ENCODE peak calls at places on chromosomes 5 and 9, in ten cellular contexts. A is HCT116, X is psoas muscle, L is PC-9, R is K562, V is stomach, O is brain microvascular endothelial cell, P is cardiac muscle cell, J is neural progenitor cell, B is astrocyte. C is an unnamed sample.

GRCh38 chr9:89481161-89481915 is 16.6 kb downstream of the SEMA4D start:
- DNase-seq in J (no peak), B (no peak), R (no peak), A (no peak), L (no peak), X (no peak), O (no peak), V (no peak), P (no peak), C (no peak)

GRCh38 chr9:93634311-93635185 is 58.2 kb downstream of the PHF2 start:
- DNase-seq in A (no peak), L (no peak), R (no peak), J (no peak), X (no peak), P (no peak), O (no peak), V (no peak), B (no peak), C (no peak)

GRCh38 chr5:65199988-65200668 is 281.6 kb downstream of the ADAMTS6 start:
- DNase-seq in J (no peak), B (peak), R (no peak), L (no peak), V (no peak), O (no peak), P (peak), X (no peak), A (no peak), C (no peak)

GRCh38 chr5:170006016-170006415 is 25.7 kb upstream of the INSYN2B start:
- DNase-seq in R (no peak), A (no peak), O (no peak), X (no peak), J (peak), B (no peak), P (no peak), V (no peak), L (no peak), C (no peak)

GRCh38 chr5:74454263-74455030 is 186.1 kb downstream of the ENC1 start:
- DNase-seq in R (no peak), O (no peak), V (no peak), P (no peak), J (no peak), A (no peak), X (no peak), B (no peak), L (no peak), C (no peak)

GRCh38 chr5:74631088-74631960 is 9.2 kb downstream of the ENC1 start:
- DNase-seq in O (peak), P (peak), L (no peak), B (peak), J (peak), X (no peak), V (no peak), A (no peak), R (peak), C (no peak)

GRCh38 chr5:145587308-145588071 is 247.7 kb downstream of the PRELID2 start:
- DNase-seq in L (peak), R (peak), V (no peak), P (peak), O (peak), J (no peak), X (no peak), B (peak), A (peak), C (no peak)

GRCh38 chr5:73448072-73448432 is 525 bp downstream of the FOXD1 start:
- DNase-seq in P (no peak), O (no peak), X (no peak), L (no peak), R (peak), V (no peak), A (no peak), J (peak), B (no peak), C (no peak)

GRCh38 chr9:4461434-4461833 is 28.8 kb upstream of the SLC1A1 start:
- DNase-seq in A (no peak), V (no peak), O (no peak), L (no peak), X (no peak), B (no peak), J (no peak), P (no peak), R (no peak), C (no peak)

GRCh38 chr5:142053434-142054253 is 40.8 kb upstream of the GNPDA1 start:
- DNase-seq in B (peak), A (peak), R (peak), J (no peak), P (peak), L (peak), V (no peak), O (peak), X (no peak), C (no peak)

GRCh38 chr5:73768-74502 is 18.0 kb upstream of the PLEKHG4B start:
- DNase-seq in X (no peak), R (no peak), B (no peak), L (no peak), V (no peak), A (no peak), P (no peak), O (no peak), J (no peak), C (no peak)

GRCh38 chr5:126104341-126104740 is 318.9 kb upstream of the GRAMD2B start:
- DNase-seq in A (no peak), L (no peak), P (no peak), O (no peak), R (no peak), B (no peak), J (no peak), X (no peak), V (no peak), C (no peak)

GRCh38 chr9:83220737-83221136 is 157.8 kb upstream of the RASEF start:
- DNase-seq in J (no peak), P (peak), L (peak), A (no peak), R (no peak), B (peak), X (no peak), O (peak), V (peak), C (peak)

GRCh38 chr5:56585466-56585865 is 229.9 kb upstream of the MAP3K1 start:
- DNase-seq in X (no peak), B (peak), A (no peak), V (no peak), J (no peak), P (peak), R (no peak), O (no peak), L (no peak), C (peak)

GRCh38 chr5:58299266-58299665 is 160.6 kb downstream of the PLK2 start:
- DNase-seq in L (no peak), J (no peak), V (no peak), X (no peak), P (no peak), B (no peak), R (no peak), O (no peak), A (no peak), C (no peak)

GRCh38 chr9:130234340-130235260 is 31.0 kb upstream of the HMCN2 start:
- DNase-seq in A (no peak), O (peak), J (no peak), B (peak), V (no peak), X (peak), R (no peak), L (no peak), P (no peak), C (no peak)

GRCh38 chr5:172816887-172817418 is 17.1 kb upstream of the ERGIC1 start:
- DNase-seq in R (peak), P (peak), A (no peak), J (no peak), X (no peak), L (no peak), O (peak), V (no peak), B (peak), C (peak)

GRCh38 chr5:142881076-142881466 is 110.9 kb downstream of the ARHGAP26 start:
- DNase-seq in A (no peak), L (no peak), V (no peak), X (no peak), J (peak), P (peak), B (peak), R (no peak), O (peak), C (no peak)

GRCh38 chr9:107243757-107244156 is 39.3 kb upstream of the RAD23B start:
- DNase-seq in V (peak), X (no peak), L (peak), B (peak), O (peak), A (peak), R (peak), J (no peak), P (no peak), C (peak)

GRCh38 chr5:151183451-151184245 is 26.1 kb upstream of the ANXA6 start:
- DNase-seq in R (no peak), J (no peak), B (no peak), O (no peak), A (no peak), X (no peak), V (no peak), P (no peak), L (peak), C (peak)

GRCh38 chr5:166758151-166758550 is 1533.3 kb upstream of the WWC1 start:
- DNase-seq in J (no peak), X (no peak), P (peak), R (no peak), O (no peak), V (no peak), L (no peak), B (no peak), A (no peak), C (no peak)

GRCh38 chr9:134028575-134029247 is 3.4 kb downstream of the BRD3OS start:
- DNase-seq in P (no peak), O (no peak), J (no peak), A (no peak), L (no peak), R (no peak), X (no peak), V (no peak), B (no peak), C (no peak)

GRCh38 chr9:136061405-136061804 is 33.7 kb downstream of the NACC2 start:
- DNase-seq in X (no peak), L (no peak), P (no peak), R (no peak), A (no peak), J (no peak), B (no peak), O (no peak), V (no peak), C (no peak)

GRCh38 chr5:109837226-109837861 is 147.6 kb downstream of the MAN2A1 start:
- DNase-seq in V (no peak), R (no peak), J (no peak), X (no peak), A (no peak), L (no peak), P (no peak), B (no peak), O (no peak), C (no peak)

GRCh38 chr5:176415240-176416122 is 858 bp downstream of the CLTB start:
- DNase-seq in A (no peak), P (peak), L (peak), O (peak), J (peak), R (peak), B (peak), X (peak), V (peak), C (no peak)

GRCh38 chr9:5622019-5622418 is 6.9 kb upstream of the RIC1 start:
- DNase-seq in A (no peak), J (no peak), V (no peak), L (peak), B (peak), P (peak), O (peak), X (no peak), R (no peak), C (no peak)

GRCh38 chr5:15500326-15500958 is 462 bp downstream of the FBXL7 start:
- DNase-seq in V (peak), A (no peak), B (peak), P (peak), R (no peak), O (peak), L (no peak), X (peak), J (peak), C (no peak)

GRCh38 chr9:89843074-89843473 is 238.3 kb downstream of the GADD45G start:
- DNase-seq in A (no peak), L (no peak), R (no peak), J (no peak), V (no peak), P (no peak), B (no peak), O (no peak), X (no peak), C (no peak)

GRCh38 chr5:5629579-5629978 is 207.1 kb downstream of the ICE1 start:
- DNase-seq in R (no peak), V (no peak), J (no peak), B (no peak), A (no peak), X (no peak), P (peak), L (peak), O (no peak), C (no peak)

GRCh38 chr9:124455820-124456219 is 5.6 kb downstream of the ADGRD2 start:
- DNase-seq in V (no peak), J (no peak), B (no peak), R (no peak), L (no peak), X (no peak), O (no peak), P (no peak), A (no peak), C (no peak)

GRCh38 chr5:170269579-170269978 is 28.0 kb downstream of the LCP2 start:
- DNase-seq in V (no peak), L (no peak), X (no peak), P (no peak), B (peak), J (no peak), A (no peak), R (no peak), O (no peak), C (no peak)

GRCh38 chr9:92661761-92662160 is 8.2 kb downstream of the IPPK start:
- DNase-seq in X (peak), P (no peak), V (no peak), J (no peak), O (no peak), R (no peak), B (no peak), L (no peak), A (no peak), C (no peak)

GRCh38 chr5:169286572-169287325 is 14.2 kb downstream of the SLIT3 start:
- DNase-seq in O (no peak), J (no peak), X (no peak), P (peak), V (no peak), B (no peak), R (no peak), L (no peak), A (no peak), C (no peak)

GRCh38 chr5:113527746-113528145 is 14.3 kb downstream of the YTHDC2 start:
- DNase-seq in J (no peak), R (no peak), X (no peak), B (no peak), V (no peak), A (no peak), O (no peak), P (peak), L (no peak), C (no peak)

GRCh38 chr9:37591775-37592107 is 656 bp downstream of the TOMM5 start:
- DNase-seq in X (no peak), V (no peak), L (no peak), J (no peak), O (no peak), P (no peak), B (no peak), R (no peak), A (no peak), C (no peak)

GRCh38 chr5:14216902-14217301 is 73.8 kb downstream of the TRIO start:
- DNase-seq in L (no peak), R (no peak), V (no peak), B (peak), J (peak), X (no peak), P (no peak), O (no peak), A (no peak), C (no peak)

GRCh38 chr9:131121346-131121745 is 4.0 kb upstream of the NUP214 start:
- DNase-seq in L (no peak), P (no peak), V (no peak), O (no peak), J (no peak), B (no peak), X (no peak), A (no peak), R (no peak), C (no peak)

GRCh38 chr5:84119252-84119651 is 265.4 kb downstream of the EDIL3 start:
- DNase-seq in P (no peak), R (no peak), A (no peak), B (peak), L (no peak), X (no peak), O (no peak), J (no peak), V (no peak), C (no peak)

GRCh38 chr5:127863161-127863560 is 160.0 kb downstream of the CCDC192 start:
- DNase-seq in B (no peak), V (no peak), O (no peak), X (no peak), J (no peak), R (no peak), L (no peak), A (no peak), P (no peak), C (no peak)

GRCh38 chr5:138961711-138962110 is 86.6 kb upstream of the LRRTM2 start:
- DNase-seq in L (no peak), J (no peak), R (no peak), V (no peak), O (no peak), P (no peak), A (no peak), X (no peak), B (no peak), C (no peak)

GRCh38 chr5:138962619-138963370 is 87.7 kb upstream of the LRRTM2 start:
- DNase-seq in J (peak), P (no peak), B (no peak), V (no peak), L (no peak), O (no peak), A (no peak), R (no peak), X (no peak), C (no peak)

GRCh38 chr5:138965631-138966030 is 90.5 kb upstream of the LRRTM2 start:
- DNase-seq in J (no peak), P (no peak), A (no peak), X (no peak), B (no peak), L (no peak), R (no peak), V (no peak), O (no peak), C (no peak)

GRCh38 chr5:138964547-138965174 is 89.5 kb upstream of the LRRTM2 start:
- DNase-seq in J (peak), P (no peak), R (no peak), V (no peak), X (no peak), A (no peak), O (no peak), B (no peak), L (no peak), C (no peak)

GRCh38 chr5:138963763-138964371 is 88.7 kb upstream of the LRRTM2 start:
- DNase-seq in X (no peak), R (no peak), B (no peak), J (peak), V (no peak), O (no peak), P (no peak), A (no peak), L (no peak), C (no peak)
- H3K27ac ChIP-seq in X (no peak), R (no peak), B (no peak), J (peak), V (no peak), O (no peak), P (peak), A (no peak), L (no peak), C (no peak)

GRCh38 chr9:6759114-6759977 is 1.6 kb downstream of the KDM4C start:
- DNase-seq in J (no peak), O (peak), P (peak), X (no peak), R (peak), V (peak), B (peak), A (peak), L (peak), C (no peak)

GRCh38 chr9:6757988-6758417 is 230 bp downstream of the KDM4C start:
- DNase-seq in R (no peak), J (no peak), X (no peak), B (no peak), P (no peak), O (peak), V (no peak), L (no peak), A (no peak), C (no peak)

GRCh38 chr9:6757132-6757987 is at the start of gene KDM4C:
- DNase-seq in X (peak), V (peak), A (peak), O (peak), R (peak), L (peak), J (peak), P (peak), B (peak), C (peak)

GRCh38 chr9:6761306-6761705 is 3.5 kb downstream of the KDM4C start:
- DNase-seq in O (no peak), V (no peak), X (no peak), J (no peak), R (no peak), L (no peak), B (no peak), P (no peak), A (no peak), C (no peak)

DNA sequence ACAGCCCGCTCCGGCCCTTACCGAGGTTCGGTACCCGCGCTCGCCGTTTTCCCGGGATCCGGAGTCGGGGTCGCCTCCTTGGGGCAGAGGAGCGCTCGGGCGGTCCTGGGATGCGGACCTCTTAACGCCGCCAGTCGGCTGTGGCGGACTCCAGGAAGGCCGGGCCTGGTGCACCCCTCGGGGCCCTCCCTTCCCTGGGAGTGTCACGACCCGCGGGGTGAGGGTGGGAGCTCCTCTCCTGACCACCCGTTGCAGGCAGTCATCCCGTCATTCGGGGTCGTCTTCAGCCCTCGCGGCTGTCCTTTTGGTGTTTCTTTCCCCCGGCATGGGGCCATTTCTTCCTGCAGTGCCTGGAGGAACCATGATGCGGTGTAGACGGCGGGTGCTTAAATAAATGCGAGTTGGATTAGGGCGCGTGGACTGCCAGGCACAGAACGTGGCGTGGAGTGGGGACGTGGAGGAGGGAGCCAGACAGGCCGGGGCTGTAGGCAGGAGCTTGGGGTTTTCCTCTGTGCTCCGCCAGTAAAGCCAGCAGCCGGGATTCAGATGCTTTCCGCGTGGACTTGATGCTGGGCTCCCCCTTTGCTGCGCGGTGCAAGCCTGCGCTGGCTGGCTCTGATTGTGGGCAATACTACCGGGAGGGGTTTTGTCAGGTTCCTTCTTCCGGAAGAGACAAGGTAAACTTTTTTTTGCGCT is 793 bp downstream of the KDM4C start:
- DNase-seq in B (no peak), V (peak), J (peak), R (peak), A (peak), L (no peak), X (peak), P (peak), O (peak), C (no peak)
- H3K27ac ChIP-seq in B (peak), V (peak), J (no peak), R (peak), A (peak), L (peak), X (peak), P (peak), O (peak), C (peak)

GRCh38 chr9:111963995-111964394 is 67.4 kb downstream of the UGCG start:
- DNase-seq in O (no peak), X (no peak), J (no peak), L (no peak), R (peak), A (no peak), B (no peak), V (no peak), P (no peak), C (no peak)
- H3K27ac ChIP-seq in O (no peak), X (no peak), J (no peak), L (no peak), R (no peak), A (no peak), B (no peak), V (no peak), P (no peak), C (peak)

GRCh38 chr5:95668728-95669127 is 14.1 kb downstream of the SPATA9 start:
- DNase-seq in V (no peak), R (no peak), X (no peak), A (no peak), L (no peak), O (no peak), B (no peak), J (no peak), P (peak), C (no peak)

GRCh38 chr5:95667219-95667618 is 15.6 kb downstream of the SPATA9 start:
- DNase-seq in X (no peak), R (no peak), L (no peak), B (no peak), A (no peak), J (no peak), O (no peak), V (no peak), P (no peak), C (no peak)

GRCh38 chr5:95669540-95669939 is 13.3 kb downstream of the SPATA9 start:
- DNase-seq in P (peak), J (no peak), O (peak), A (no peak), R (peak), V (peak), B (peak), L (no peak), X (peak), C (no peak)

GRCh38 chr5:95668216-95668615 is 14.6 kb downstream of the SPATA9 start:
- DNase-seq in X (no peak), O (no peak), R (no peak), J (no peak), A (no peak), V (no peak), B (no peak), L (no peak), P (peak), C (no peak)

GRCh38 chr5:95667678-95668077 is 15.1 kb downstream of the SPATA9 start:
- DNase-seq in B (no peak), R (no peak), A (no peak), V (no peak), L (no peak), J (no peak), O (no peak), P (no peak), X (no peak), C (no peak)
- H3K27ac ChIP-seq in B (no peak), R (no peak), A (no peak), V (peak), L (no peak), J (no peak), O (no peak), P (no peak), X (no peak), C (no peak)

GRCh38 chr9:19223724-19224123 is 6.8 kb upstream of the DENND4C start:
- DNase-seq in R (peak), V (no peak), O (no peak), X (no peak), L (no peak), A (no peak), J (no peak), B (no peak), P (peak), C (no peak)
- H3K27ac ChIP-seq in R (peak), V (no peak), O (no peak), X (no peak), L (no peak), A (no peak), J (no peak), B (no peak), P (peak), C (no peak)